ENCODE peak calls at places on chromosomes 11 and 22, in six cellular contexts. E, M, U, X, I and O are unnamed samples.

GRCh38 chr11:118834428-118835028 is 43.6 kb upstream of the DDX6 start:
- DNase-seq in E (peak; percentile 48), M (no peak), U (no peak), X (no peak), I (no peak), O (no peak)

GRCh38 chr11:2844116-2844515 is 41.5 kb downstream of the CDKN1C start:
- DNase-seq in E (no peak), M (no peak), U (no peak), X (no peak), I (peak; percentile 8), O (no peak)

GRCh38 chr22:49930128-49930527 is 11.7 kb downstream of the CRELD2 start:
- DNase-seq in E (no peak), M (no peak), U (no peak), X (no peak), I (no peak), O (no peak)

GRCh38 chr11:86926975-86927374 is 28.2 kb downstream of the FZD4 start:
- DNase-seq in E (no peak), M (no peak), U (no peak), X (no peak), I (no peak), O (no peak)

GRCh38 chr22:46052801-46053562 is 76.0 kb upstream of the WNT7B start:
- DNase-seq in E (peak; percentile 81), M (peak; percentile 77), U (no peak), X (no peak), I (no peak), O (peak; percentile 42)

GRCh38 chr11:62922653-62923371 is 1.6 kb upstream of the CHRM1 start:
- DNase-seq in E (no peak), M (no peak), U (no peak), X (no peak), I (no peak), O (no peak)

GRCh38 chr11:114477946-114478537 is 38.8 kb downstream of the REXO2 start:
- DNase-seq in E (no peak), M (no peak), U (no peak), X (no peak), I (no peak), O (no peak)

GRCh38 chr11:129023968-129024676 is 81.5 kb upstream of the TP53AIP1 start:
- DNase-seq in E (peak; percentile 14), M (no peak), U (peak; percentile 84), X (no peak), I (peak; percentile 82), O (peak; percentile 1)

GRCh38 chr22:17096095-17096494 is 11.3 kb downstream of the IL17RA start:
- DNase-seq in E (no peak), M (peak; percentile 5), U (no peak), X (no peak), I (no peak), O (no peak)